ENCODE peak calls at places on chromosomes 1 and 21, in five cellular contexts. One of them, this sample, is unnamed.

GRCh38 chr1:108560430-108561144 is 687 bp downstream of the EEIG2 start:
- DNase-seq in left lung: peak; percentile 69
- DNase-seq in WERI-Rb-1: peak; percentile 77
- DNase-seq in OCI-LY7: peak; percentile 81
- DNase-seq in neural crest cell: peak; percentile 32
- DNase-seq in this sample: no peak

GRCh38 chr21:35991131-35991530 is 69.2 kb downstream of the SETD4 start:
- DNase-seq in neural crest cell: no peak
- DNase-seq in WERI-Rb-1: no peak
- DNase-seq in left lung: no peak
- DNase-seq in OCI-LY7: no peak
- DNase-seq in this sample: no peak

GRCh38 chr21:34552324-34553198 is 40.6 kb upstream of the KCNE1 start:
- DNase-seq in OCI-LY7: no peak
- DNase-seq in neural crest cell: no peak
- DNase-seq in WERI-Rb-1: no peak
- DNase-seq in left lung: no peak
- DNase-seq in this sample: no peak

GRCh38 chr1:201546093-201546492 is 7.2 kb downstream of the NAV1 start:
- DNase-seq in left lung: no peak
- DNase-seq in OCI-LY7: no peak
- DNase-seq in neural crest cell: no peak
- DNase-seq in WERI-Rb-1: peak; percentile 79
- DNase-seq in this sample: no peak

GRCh38 chr1:43207229-43207853 is 35.2 kb downstream of the CFAP57 start:
- DNase-seq in OCI-LY7: no peak
- DNase-seq in left lung: no peak
- DNase-seq in neural crest cell: no peak
- DNase-seq in WERI-Rb-1: no peak
- DNase-seq in this sample: no peak

GRCh38 chr1:1432951-1433803 is 2.3 kb upstream of the VWA1 start:
- DNase-seq in OCI-LY7: no peak
- DNase-seq in WERI-Rb-1: peak; percentile 82
- DNase-seq in neural crest cell: peak; percentile 78
- DNase-seq in left lung: peak; percentile 91
- DNase-seq in this sample: peak; percentile 74

GRCh38 chr1:147099192-147099591 is 73.1 kb downstream of the PRKAB2 start:
- DNase-seq in WERI-Rb-1: no peak
- DNase-seq in OCI-LY7: no peak
- DNase-seq in left lung: no peak
- DNase-seq in neural crest cell: no peak
- DNase-seq in this sample: no peak

GRCh38 chr1:41365772-41366427 is 4.7 kb downstream of the FOXO6 start:
- DNase-seq in OCI-LY7: no peak
- DNase-seq in WERI-Rb-1: peak; percentile 65
- DNase-seq in neural crest cell: no peak
- DNase-seq in left lung: no peak
- DNase-seq in this sample: no peak

GRCh38 chr1:99751877-99752504 is 14.4 kb downstream of the FRRS1 start:
- DNase-seq in left lung: no peak
- DNase-seq in WERI-Rb-1: no peak
- DNase-seq in OCI-LY7: no peak
- DNase-seq in neural crest cell: no peak
- DNase-seq in this sample: no peak

GRCh38 chr1:226337294-226337870 is 28.4 kb upstream of the LIN9 start:
- DNase-seq in OCI-LY7: no peak
- DNase-seq in neural crest cell: no peak
- DNase-seq in left lung: no peak
- DNase-seq in WERI-Rb-1: no peak
- DNase-seq in this sample: no peak

GRCh38 chr1:12561121-12561520 is 56.9 kb downstream of the DHRS3 start:
- DNase-seq in OCI-LY7: no peak
- DNase-seq in left lung: no peak
- DNase-seq in neural crest cell: no peak
- DNase-seq in WERI-Rb-1: no peak
- DNase-seq in this sample: no peak

GRCh38 chr1:233603366-233603927 is 10.5 kb upstream of the KCNK1 start:
- DNase-seq in WERI-Rb-1: no peak
- DNase-seq in OCI-LY7: no peak
- DNase-seq in neural crest cell: no peak
- DNase-seq in left lung: no peak
- DNase-seq in this sample: no peak

GRCh38 chr1:182595641-182596240 is 6.7 kb upstream of the RNASEL start:
- DNase-seq in left lung: peak; percentile 62
- DNase-seq in OCI-LY7: peak; percentile 63
- DNase-seq in WERI-Rb-1: peak; percentile 55
- DNase-seq in neural crest cell: peak; percentile 76
- DNase-seq in this sample: peak; percentile 71

GRCh38 chr1:21143752-21144151 is 32.9 kb downstream of the EIF4G3 start:
- DNase-seq in WERI-Rb-1: no peak
- DNase-seq in left lung: no peak
- DNase-seq in OCI-LY7: no peak
- DNase-seq in neural crest cell: no peak
- DNase-seq in this sample: no peak

GRCh38 chr21:44365251-44365966 is 12.0 kb downstream of the TRPM2 start:
- DNase-seq in OCI-LY7: no peak
- DNase-seq in neural crest cell: no peak
- DNase-seq in left lung: no peak
- DNase-seq in WERI-Rb-1: no peak
- DNase-seq in this sample: no peak

GRCh38 chr1:20410555-20410954 is 75.5 kb downstream of the CAMK2N1 start:
- DNase-seq in left lung: no peak
- DNase-seq in neural crest cell: no peak
- DNase-seq in WERI-Rb-1: no peak
- DNase-seq in OCI-LY7: peak; percentile 44
- DNase-seq in this sample: no peak

GRCh38 chr1:62508187-62508758 is 71.4 kb downstream of the USP1 start:
- DNase-seq in OCI-LY7: peak; percentile 42
- DNase-seq in WERI-Rb-1: peak; percentile 9
- DNase-seq in left lung: no peak
- DNase-seq in neural crest cell: no peak
- DNase-seq in this sample: no peak

GRCh38 chr1:27473755-27474154 is 16.2 kb downstream of the WASF2 start:
- DNase-seq in left lung: no peak
- DNase-seq in WERI-Rb-1: no peak
- DNase-seq in neural crest cell: no peak
- DNase-seq in OCI-LY7: no peak
- DNase-seq in this sample: no peak

GRCh38 chr1:113784104-113784779 is 25.0 kb upstream of the PHTF1 start:
- DNase-seq in left lung: no peak
- DNase-seq in WERI-Rb-1: no peak
- DNase-seq in OCI-LY7: no peak
- DNase-seq in neural crest cell: no peak
- DNase-seq in this sample: no peak

GRCh38 chr1:27318596-27318995 is 3.4 kb upstream of the TMEM222 start:
- DNase-seq in neural crest cell: no peak
- DNase-seq in left lung: no peak
- DNase-seq in WERI-Rb-1: peak; percentile 81
- DNase-seq in OCI-LY7: no peak
- DNase-seq in this sample: no peak

GRCh38 chr1:59593798-59594790 is 220.7 kb upstream of the HOOK1 start:
- DNase-seq in OCI-LY7: no peak
- DNase-seq in left lung: no peak
- DNase-seq in WERI-Rb-1: no peak
- DNase-seq in neural crest cell: no peak
- DNase-seq in this sample: no peak

GRCh38 chr1:25232866-25233784 is 823 bp upstream of the SYF2 start:
- DNase-seq in OCI-LY7: peak; percentile 87
- DNase-seq in left lung: peak; percentile 92
- DNase-seq in WERI-Rb-1: peak; percentile 63
- DNase-seq in neural crest cell: peak; percentile 41
- DNase-seq in this sample: no peak

GRCh38 chr1:154998201-154998780 is 4.3 kb upstream of the ZBTB7B start:
- DNase-seq in OCI-LY7: no peak
- DNase-seq in left lung: peak; percentile 27
- DNase-seq in neural crest cell: no peak
- DNase-seq in WERI-Rb-1: peak; percentile 47
- DNase-seq in this sample: no peak

GRCh38 chr1:178238722-178239510 is 145.0 kb downstream of the RASAL2 start:
- DNase-seq in neural crest cell: no peak
- DNase-seq in OCI-LY7: no peak
- DNase-seq in left lung: no peak
- DNase-seq in WERI-Rb-1: no peak
- DNase-seq in this sample: no peak

GRCh38 chr1:178495741-178496409 is 889 bp downstream of the CLEC20A start:
- DNase-seq in WERI-Rb-1: no peak
- DNase-seq in OCI-LY7: no peak
- DNase-seq in left lung: no peak
- DNase-seq in neural crest cell: no peak
- DNase-seq in this sample: no peak

GRCh38 chr1:209162651-209163050 is 420.9 kb upstream of the CAMK1G start:
- DNase-seq in WERI-Rb-1: no peak
- DNase-seq in OCI-LY7: no peak
- DNase-seq in left lung: no peak
- DNase-seq in neural crest cell: no peak
- DNase-seq in this sample: no peak

GRCh38 chr1:95049935-95050334 is 22.8 kb downstream of the ALG14 start:
- DNase-seq in left lung: no peak
- DNase-seq in WERI-Rb-1: no peak
- DNase-seq in neural crest cell: no peak
- DNase-seq in OCI-LY7: no peak
- DNase-seq in this sample: no peak

GRCh38 chr21:39788383-39788782 is 43.4 kb downstream of the IGSF5 start:
- DNase-seq in neural crest cell: peak; percentile 70
- DNase-seq in left lung: peak; percentile 87
- DNase-seq in WERI-Rb-1: peak; percentile 94
- DNase-seq in OCI-LY7: no peak
- DNase-seq in this sample: peak; percentile 75

GRCh38 chr1:66916320-66916719 is 8.3 kb downstream of the DNAI4 start:
- DNase-seq in OCI-LY7: no peak
- DNase-seq in neural crest cell: no peak
- DNase-seq in left lung: no peak
- DNase-seq in WERI-Rb-1: no peak
- DNase-seq in this sample: no peak

GRCh38 chr21:17848228-17848627 is 29.1 kb upstream of the C21orf91 start:
- DNase-seq in WERI-Rb-1: no peak
- DNase-seq in left lung: peak; percentile 71
- DNase-seq in OCI-LY7: no peak
- DNase-seq in neural crest cell: no peak
- DNase-seq in this sample: no peak

GRCh38 chr1:31111290-31111951 is 45.9 kb upstream of the PUM1 start:
- DNase-seq in WERI-Rb-1: no peak
- DNase-seq in OCI-LY7: no peak
- DNase-seq in neural crest cell: no peak
- DNase-seq in left lung: peak; percentile 80
- DNase-seq in this sample: no peak

GRCh38 chr1:155206891-155207577 is 663 bp downstream of the THBS3 start:
- DNase-seq in OCI-LY7: peak; percentile 89
- DNase-seq in WERI-Rb-1: peak; percentile 99
- DNase-seq in left lung: peak; percentile 87
- DNase-seq in neural crest cell: peak; percentile 85
- DNase-seq in this sample: peak; percentile 67

GRCh38 chr1:94926365-94926914 is 470 bp downstream of the CNN3 start:
- DNase-seq in WERI-Rb-1: peak; percentile 64
- DNase-seq in neural crest cell: peak; percentile 62
- DNase-seq in OCI-LY7: no peak
- DNase-seq in left lung: peak; percentile 47
- DNase-seq in this sample: peak; percentile 44

DNA sequence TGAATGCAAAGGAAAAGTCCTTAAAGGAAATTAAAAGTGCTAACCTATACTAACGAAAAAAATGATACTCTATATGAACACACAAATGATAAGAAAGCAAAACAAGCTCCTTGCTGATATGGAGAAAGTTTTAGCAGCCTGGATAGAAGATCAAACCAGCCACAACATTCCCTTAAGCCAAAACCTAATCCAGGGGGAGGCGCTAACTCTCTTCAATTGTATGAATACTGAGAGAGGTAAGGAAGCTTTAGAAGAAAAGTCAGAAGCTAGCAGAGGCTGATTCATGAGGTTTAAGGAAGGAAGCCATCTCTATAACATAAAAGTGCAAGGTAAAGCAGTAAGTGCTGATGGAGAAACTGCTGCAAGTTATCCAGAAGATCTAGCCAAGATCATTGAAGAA is 3.4 kb downstream of the KRTAP23-1 start:
- DNase-seq in OCI-LY7: no peak
- DNase-seq in neural crest cell: no peak
- DNase-seq in left lung: no peak
- DNase-seq in WERI-Rb-1: no peak
- DNase-seq in this sample: no peak
- TF ChIP-seq CTCF in OCI-LY7: no peak
- TF ChIP-seq CTCF in neural crest cell: no peak
- TF ChIP-seq CTCF in left lung: no peak
- TF ChIP-seq CTCF in WERI-Rb-1: no peak
- TF ChIP-seq CTCF in this sample: no peak

GRCh38 chr1:55506686-55507577 is 291.8 kb upstream of the USP24 start:
- DNase-seq in OCI-LY7: no peak
- DNase-seq in left lung: no peak
- DNase-seq in neural crest cell: no peak
- DNase-seq in WERI-Rb-1: no peak
- DNase-seq in this sample: no peak
- TF ChIP-seq CTCF in OCI-LY7: no peak
- TF ChIP-seq CTCF in left lung: no peak
- TF ChIP-seq CTCF in neural crest cell: no peak
- TF ChIP-seq CTCF in WERI-Rb-1: no peak
- TF ChIP-seq CTCF in this sample: no peak

DNA sequence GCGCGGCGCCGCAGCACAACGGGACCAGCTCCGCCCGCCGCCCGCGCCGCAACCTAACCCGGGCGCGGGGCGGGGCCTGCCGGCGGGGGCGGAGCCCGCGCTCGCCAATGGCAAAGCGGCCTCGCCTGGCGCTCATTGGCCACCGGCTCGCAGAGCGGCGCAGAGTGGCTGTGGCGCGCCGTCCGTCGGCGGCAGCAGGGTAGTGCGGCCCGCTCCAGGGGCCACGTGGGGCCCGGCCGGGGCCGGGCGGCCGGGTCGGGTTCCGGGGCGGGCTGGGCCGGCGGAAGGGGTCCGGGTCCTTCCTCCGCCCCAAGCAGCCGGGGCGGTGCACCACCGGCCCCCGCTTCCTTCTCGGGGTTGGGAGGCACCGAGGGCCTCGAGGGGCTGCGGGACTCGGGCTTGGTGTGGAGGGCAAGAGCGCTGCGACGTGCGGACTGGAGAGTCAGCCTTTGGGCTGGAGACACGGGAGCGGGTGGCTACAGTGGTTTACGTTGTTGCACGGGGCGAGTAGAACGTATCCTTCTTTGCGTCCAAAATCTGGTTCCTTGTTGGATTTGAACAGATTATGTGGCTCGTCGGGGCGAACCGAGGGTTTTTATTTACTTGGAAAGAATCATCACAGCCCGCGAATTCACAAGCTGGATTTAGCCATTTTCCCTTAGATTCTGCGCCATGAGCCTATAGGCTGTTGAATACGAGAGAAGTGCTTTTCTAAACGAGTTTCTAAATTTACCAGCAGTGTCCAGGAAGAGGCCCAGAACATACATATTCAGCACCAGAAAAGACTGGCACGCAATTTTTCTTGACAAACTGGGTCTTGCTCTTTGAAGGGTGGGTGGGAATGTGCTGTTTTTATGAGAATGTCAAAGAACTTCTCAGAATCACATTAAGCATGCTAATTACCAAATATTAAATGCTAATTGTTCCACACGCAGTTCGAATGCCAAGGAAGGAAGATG is at the start of gene SRM:
- DNase-seq in OCI-LY7: peak; percentile 95
- DNase-seq in WERI-Rb-1: peak; percentile 89
- DNase-seq in left lung: peak; percentile 91
- DNase-seq in neural crest cell: peak; percentile 79
- DNase-seq in this sample: peak; percentile 92
- TF ChIP-seq CTCF in OCI-LY7: no peak
- TF ChIP-seq CTCF in WERI-Rb-1: peak; percentile 46
- TF ChIP-seq CTCF in left lung: peak; percentile 70
- TF ChIP-seq CTCF in neural crest cell: peak; percentile 60
- TF ChIP-seq CTCF in this sample: peak; percentile 44

GRCh38 chr1:205810448-205811157 is 2.4 kb downstream of the SLC41A1 start:
- DNase-seq in OCI-LY7: peak; percentile 33
- DNase-seq in neural crest cell: no peak
- DNase-seq in left lung: no peak
- DNase-seq in WERI-Rb-1: no peak
- DNase-seq in this sample: no peak
- TF ChIP-seq CTCF in OCI-LY7: peak; percentile 60
- TF ChIP-seq CTCF in neural crest cell: peak; percentile 44
- TF ChIP-seq CTCF in left lung: no peak
- TF ChIP-seq CTCF in WERI-Rb-1: peak; percentile 72
- TF ChIP-seq CTCF in this sample: no peak